ENCODE peak calls at places on chromosomes 5 and 9, in nine cellular contexts. One of them, this sample, is unnamed.

GRCh38 chr5:167814828-167815227 is 476.6 kb upstream of the WWC1 start:
- DNase-seq in GM13976: no peak
- DNase-seq in neural crest cell: no peak
- DNase-seq in mucosa of descending colon: no peak
- DNase-seq in foreskin fibroblast: peak
- DNase-seq in cardiac fibroblast: peak
- DNase-seq in neural progenitor cell: no peak
- DNase-seq in fibroblast of pulmonary artery: peak
- DNase-seq in fibroblast of lung: peak
- DNase-seq in this sample: no peak

GRCh38 chr5:62273691-62274090 is 32.3 kb upstream of the KIF2A start:
- DNase-seq in GM13976: no peak
- DNase-seq in neural crest cell: no peak
- DNase-seq in mucosa of descending colon: no peak
- DNase-seq in foreskin fibroblast: no peak
- DNase-seq in cardiac fibroblast: no peak
- DNase-seq in neural progenitor cell: no peak
- DNase-seq in fibroblast of pulmonary artery: no peak
- DNase-seq in fibroblast of lung: no peak
- DNase-seq in this sample: no peak

GRCh38 chr5:178211095-178212048 is 7.0 kb downstream of the HNRNPAB start:
- DNase-seq in GM13976: no peak
- DNase-seq in neural crest cell: no peak
- DNase-seq in mucosa of descending colon: no peak
- DNase-seq in foreskin fibroblast: no peak
- DNase-seq in cardiac fibroblast: no peak
- DNase-seq in neural progenitor cell: no peak
- DNase-seq in fibroblast of pulmonary artery: no peak
- DNase-seq in fibroblast of lung: no peak
- DNase-seq in this sample: no peak

GRCh38 chr9:5459289-5459829 is 9.0 kb downstream of the CD274 start:
- DNase-seq in GM13976: no peak
- DNase-seq in neural crest cell: no peak
- DNase-seq in mucosa of descending colon: no peak
- DNase-seq in foreskin fibroblast: peak
- DNase-seq in cardiac fibroblast: peak
- DNase-seq in neural progenitor cell: no peak
- DNase-seq in fibroblast of pulmonary artery: peak
- DNase-seq in fibroblast of lung: peak
- DNase-seq in this sample: peak

GRCh38 chr5:40801771-40802562 is 3.8 kb upstream of the PRKAA1 start:
- DNase-seq in GM13976: no peak
- DNase-seq in neural crest cell: no peak
- DNase-seq in mucosa of descending colon: no peak
- DNase-seq in foreskin fibroblast: no peak
- DNase-seq in cardiac fibroblast: no peak
- DNase-seq in neural progenitor cell: no peak
- DNase-seq in fibroblast of pulmonary artery: no peak
- DNase-seq in fibroblast of lung: no peak
- DNase-seq in this sample: no peak

GRCh38 chr9:33185858-33186257 is 18.7 kb upstream of the B4GALT1 start:
- DNase-seq in GM13976: no peak
- DNase-seq in neural crest cell: no peak
- DNase-seq in mucosa of descending colon: no peak
- DNase-seq in foreskin fibroblast: no peak
- DNase-seq in cardiac fibroblast: no peak
- DNase-seq in neural progenitor cell: no peak
- DNase-seq in fibroblast of pulmonary artery: no peak
- DNase-seq in fibroblast of lung: no peak
- DNase-seq in this sample: no peak

GRCh38 chr5:74622944-74623343 is 17.6 kb downstream of the ENC1 start:
- DNase-seq in GM13976: no peak
- DNase-seq in neural crest cell: no peak
- DNase-seq in mucosa of descending colon: no peak
- DNase-seq in foreskin fibroblast: no peak
- DNase-seq in cardiac fibroblast: no peak
- DNase-seq in neural progenitor cell: peak
- DNase-seq in fibroblast of pulmonary artery: no peak
- DNase-seq in fibroblast of lung: no peak
- DNase-seq in this sample: no peak

GRCh38 chr9:20573023-20573422 is 49.3 kb downstream of the MLLT3 start:
- DNase-seq in GM13976: no peak
- DNase-seq in neural crest cell: no peak
- DNase-seq in mucosa of descending colon: no peak
- DNase-seq in foreskin fibroblast: no peak
- DNase-seq in cardiac fibroblast: no peak
- DNase-seq in neural progenitor cell: no peak
- DNase-seq in fibroblast of pulmonary artery: no peak
- DNase-seq in fibroblast of lung: no peak
- DNase-seq in this sample: peak

GRCh38 chr5:143929486-143929885 is 117.5 kb downstream of the HMHB1 start:
- DNase-seq in GM13976: no peak
- DNase-seq in neural crest cell: no peak
- DNase-seq in mucosa of descending colon: no peak
- DNase-seq in foreskin fibroblast: no peak
- DNase-seq in cardiac fibroblast: no peak
- DNase-seq in neural progenitor cell: no peak
- DNase-seq in fibroblast of pulmonary artery: no peak
- DNase-seq in fibroblast of lung: no peak
- DNase-seq in this sample: no peak

GRCh38 chr5:93599427-93600146 is 16.6 kb downstream of the NR2F1 start:
- DNase-seq in GM13976: no peak
- DNase-seq in neural crest cell: peak
- DNase-seq in mucosa of descending colon: no peak
- DNase-seq in foreskin fibroblast: no peak
- DNase-seq in cardiac fibroblast: no peak
- DNase-seq in neural progenitor cell: peak
- DNase-seq in fibroblast of pulmonary artery: no peak
- DNase-seq in fibroblast of lung: peak
- DNase-seq in this sample: no peak

GRCh38 chr5:56518820-56519219 is 285.7 kb upstream of the ANKRD55 start:
- DNase-seq in GM13976: no peak
- DNase-seq in neural crest cell: no peak
- DNase-seq in mucosa of descending colon: no peak
- DNase-seq in foreskin fibroblast: no peak
- DNase-seq in cardiac fibroblast: no peak
- DNase-seq in neural progenitor cell: no peak
- DNase-seq in fibroblast of pulmonary artery: no peak
- DNase-seq in fibroblast of lung: no peak
- DNase-seq in this sample: no peak

GRCh38 chr5:174829511-174829864 is 105.1 kb downstream of the MSX2 start:
- DNase-seq in GM13976: no peak
- DNase-seq in neural crest cell: no peak
- DNase-seq in mucosa of descending colon: no peak
- DNase-seq in foreskin fibroblast: no peak
- DNase-seq in cardiac fibroblast: no peak
- DNase-seq in neural progenitor cell: no peak
- DNase-seq in fibroblast of pulmonary artery: no peak
- DNase-seq in fibroblast of lung: no peak
- DNase-seq in this sample: no peak

GRCh38 chr9:129058965-129059795 is 21.7 kb upstream of the DOLPP1 start:
- DNase-seq in GM13976: no peak
- DNase-seq in neural crest cell: no peak
- DNase-seq in mucosa of descending colon: no peak
- DNase-seq in foreskin fibroblast: peak
- DNase-seq in cardiac fibroblast: peak
- DNase-seq in neural progenitor cell: no peak
- DNase-seq in fibroblast of pulmonary artery: peak
- DNase-seq in fibroblast of lung: peak
- DNase-seq in this sample: no peak

GRCh38 chr5:160133071-160133917 is 14.0 kb upstream of the PWWP2A start:
- DNase-seq in GM13976: no peak
- DNase-seq in neural crest cell: peak
- DNase-seq in mucosa of descending colon: peak
- DNase-seq in foreskin fibroblast: peak
- DNase-seq in cardiac fibroblast: peak
- DNase-seq in neural progenitor cell: peak
- DNase-seq in fibroblast of pulmonary artery: peak
- DNase-seq in fibroblast of lung: peak
- DNase-seq in this sample: no peak

GRCh38 chr5:54671111-54671531 is 153.6 kb downstream of the SNX18 start:
- DNase-seq in GM13976: no peak
- DNase-seq in neural crest cell: no peak
- DNase-seq in mucosa of descending colon: peak
- DNase-seq in foreskin fibroblast: peak
- DNase-seq in cardiac fibroblast: peak
- DNase-seq in neural progenitor cell: no peak
- DNase-seq in fibroblast of pulmonary artery: peak
- DNase-seq in fibroblast of lung: peak
- DNase-seq in this sample: peak

GRCh38 chr9:35962126-35962906 is 4.4 kb upstream of the OR2S2 start:
- DNase-seq in GM13976: no peak
- DNase-seq in neural crest cell: no peak
- DNase-seq in mucosa of descending colon: no peak
- DNase-seq in foreskin fibroblast: peak
- DNase-seq in cardiac fibroblast: peak
- DNase-seq in neural progenitor cell: peak
- DNase-seq in fibroblast of pulmonary artery: peak
- DNase-seq in fibroblast of lung: peak
- DNase-seq in this sample: no peak

GRCh38 chr9:136267261-136268111 is 21.9 kb upstream of the QSOX2 start:
- DNase-seq in GM13976: peak
- DNase-seq in neural crest cell: peak
- DNase-seq in mucosa of descending colon: peak
- DNase-seq in foreskin fibroblast: peak
- DNase-seq in cardiac fibroblast: peak
- DNase-seq in neural progenitor cell: peak
- DNase-seq in fibroblast of pulmonary artery: peak
- DNase-seq in fibroblast of lung: peak
- DNase-seq in this sample: peak

GRCh38 chr9:120542701-120543490 is 37.1 kb downstream of the CDK5RAP2 start:
- DNase-seq in GM13976: no peak
- DNase-seq in neural crest cell: no peak
- DNase-seq in mucosa of descending colon: no peak
- DNase-seq in foreskin fibroblast: peak
- DNase-seq in cardiac fibroblast: no peak
- DNase-seq in neural progenitor cell: no peak
- DNase-seq in fibroblast of pulmonary artery: no peak
- DNase-seq in fibroblast of lung: peak
- DNase-seq in this sample: no peak

GRCh38 chr5:170639221-170639925 is 135.6 kb downstream of the KCNIP1 start:
- DNase-seq in GM13976: no peak
- DNase-seq in neural crest cell: no peak
- DNase-seq in mucosa of descending colon: no peak
- DNase-seq in foreskin fibroblast: no peak
- DNase-seq in cardiac fibroblast: no peak
- DNase-seq in neural progenitor cell: no peak
- DNase-seq in fibroblast of pulmonary artery: no peak
- DNase-seq in fibroblast of lung: no peak
- DNase-seq in this sample: no peak
- TF ChIP-seq CTCF in GM13976: no peak
- TF ChIP-seq CTCF in neural crest cell: no peak
- TF ChIP-seq CTCF in mucosa of descending colon: no peak
- TF ChIP-seq CTCF in foreskin fibroblast: no peak
- TF ChIP-seq CTCF in cardiac fibroblast: no peak
- TF ChIP-seq CTCF in neural progenitor cell: no peak
- TF ChIP-seq CTCF in fibroblast of pulmonary artery: no peak
- TF ChIP-seq CTCF in fibroblast of lung: no peak
- TF ChIP-seq CTCF in this sample: no peak

GRCh38 chr9:14391620-14392019 is 77.7 kb upstream of the NFIB start:
- DNase-seq in GM13976: no peak
- DNase-seq in neural crest cell: no peak
- DNase-seq in mucosa of descending colon: no peak
- DNase-seq in foreskin fibroblast: no peak
- DNase-seq in cardiac fibroblast: no peak
- DNase-seq in neural progenitor cell: no peak
- DNase-seq in fibroblast of pulmonary artery: no peak
- DNase-seq in fibroblast of lung: no peak
- DNase-seq in this sample: no peak
- TF ChIP-seq CTCF in GM13976: no peak
- TF ChIP-seq CTCF in neural crest cell: no peak
- TF ChIP-seq CTCF in mucosa of descending colon: no peak
- TF ChIP-seq CTCF in foreskin fibroblast: no peak
- TF ChIP-seq CTCF in cardiac fibroblast: no peak
- TF ChIP-seq CTCF in neural progenitor cell: no peak
- TF ChIP-seq CTCF in fibroblast of pulmonary artery: no peak
- TF ChIP-seq CTCF in fibroblast of lung: no peak
- TF ChIP-seq CTCF in this sample: no peak

GRCh38 chr5:139222346-139222745 is 24.2 kb upstream of the SIL1 start:
- DNase-seq in GM13976: no peak
- DNase-seq in neural crest cell: no peak
- DNase-seq in mucosa of descending colon: no peak
- DNase-seq in foreskin fibroblast: no peak
- DNase-seq in cardiac fibroblast: no peak
- DNase-seq in neural progenitor cell: no peak
- DNase-seq in fibroblast of pulmonary artery: no peak
- DNase-seq in fibroblast of lung: no peak
- DNase-seq in this sample: no peak
- TF ChIP-seq CTCF in GM13976: no peak
- TF ChIP-seq CTCF in neural crest cell: no peak
- TF ChIP-seq CTCF in mucosa of descending colon: no peak
- TF ChIP-seq CTCF in foreskin fibroblast: no peak
- TF ChIP-seq CTCF in cardiac fibroblast: no peak
- TF ChIP-seq CTCF in neural progenitor cell: no peak
- TF ChIP-seq CTCF in fibroblast of pulmonary artery: no peak
- TF ChIP-seq CTCF in fibroblast of lung: no peak
- TF ChIP-seq CTCF in this sample: no peak

GRCh38 chr5:32419791-32420190 is 24.7 kb downstream of the ZFR start:
- DNase-seq in GM13976: no peak
- DNase-seq in neural crest cell: no peak
- DNase-seq in mucosa of descending colon: no peak
- DNase-seq in foreskin fibroblast: no peak
- DNase-seq in cardiac fibroblast: no peak
- DNase-seq in neural progenitor cell: no peak
- DNase-seq in fibroblast of pulmonary artery: peak
- DNase-seq in fibroblast of lung: no peak
- DNase-seq in this sample: no peak

GRCh38 chr5:32426440-32427151 is 17.9 kb downstream of the ZFR start:
- DNase-seq in GM13976: no peak
- DNase-seq in neural crest cell: no peak
- DNase-seq in mucosa of descending colon: no peak
- DNase-seq in foreskin fibroblast: no peak
- DNase-seq in cardiac fibroblast: no peak
- DNase-seq in neural progenitor cell: no peak
- DNase-seq in fibroblast of pulmonary artery: no peak
- DNase-seq in fibroblast of lung: no peak
- DNase-seq in this sample: no peak

GRCh38 chr5:32420506-32420905 is 24.0 kb downstream of the ZFR start:
- DNase-seq in GM13976: no peak
- DNase-seq in neural crest cell: no peak
- DNase-seq in mucosa of descending colon: no peak
- DNase-seq in foreskin fibroblast: peak
- DNase-seq in cardiac fibroblast: peak
- DNase-seq in neural progenitor cell: no peak
- DNase-seq in fibroblast of pulmonary artery: peak
- DNase-seq in fibroblast of lung: peak
- DNase-seq in this sample: no peak

GRCh38 chr5:32422697-32423096 is 21.8 kb downstream of the ZFR start:
- DNase-seq in GM13976: no peak
- DNase-seq in neural crest cell: no peak
- DNase-seq in mucosa of descending colon: no peak
- DNase-seq in foreskin fibroblast: no peak
- DNase-seq in cardiac fibroblast: no peak
- DNase-seq in neural progenitor cell: no peak
- DNase-seq in fibroblast of pulmonary artery: no peak
- DNase-seq in fibroblast of lung: no peak
- DNase-seq in this sample: no peak

DNA sequence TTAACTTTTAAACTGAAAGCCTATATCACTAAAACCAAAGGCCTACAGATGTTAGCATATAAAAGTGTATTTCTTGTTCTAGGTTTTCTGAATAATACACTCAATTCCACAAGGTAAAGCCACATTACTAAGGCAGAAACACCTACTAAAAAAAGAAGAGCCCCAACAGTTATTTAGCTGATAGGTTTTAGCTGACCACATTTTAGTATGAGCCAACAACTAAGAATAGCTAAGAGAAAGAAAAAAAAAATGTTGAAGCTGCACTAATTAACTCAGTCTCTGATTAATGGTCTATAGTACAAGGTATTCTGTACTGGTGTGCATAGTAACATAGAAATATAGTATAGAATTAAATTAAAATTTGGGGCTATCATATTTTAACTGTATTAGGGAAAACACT is 23.5 kb downstream of the ZFR start:
- DNase-seq in GM13976: peak
- DNase-seq in neural crest cell: no peak
- DNase-seq in mucosa of descending colon: no peak
- DNase-seq in foreskin fibroblast: no peak
- DNase-seq in cardiac fibroblast: no peak
- DNase-seq in neural progenitor cell: no peak
- DNase-seq in fibroblast of pulmonary artery: no peak
- DNase-seq in fibroblast of lung: peak
- DNase-seq in this sample: no peak
- TF ChIP-seq CTCF in GM13976: no peak
- TF ChIP-seq CTCF in neural crest cell: no peak
- TF ChIP-seq CTCF in mucosa of descending colon: no peak
- TF ChIP-seq CTCF in foreskin fibroblast: no peak
- TF ChIP-seq CTCF in cardiac fibroblast: no peak
- TF ChIP-seq CTCF in neural progenitor cell: no peak
- TF ChIP-seq CTCF in fibroblast of pulmonary artery: no peak
- TF ChIP-seq CTCF in fibroblast of lung: no peak
- TF ChIP-seq CTCF in this sample: no peak

This sample was measured in GM12865.